ENCODE peak calls at places on chromosome 17, in eight cellular contexts. Y, P, M, T, H, R, N and C are unnamed samples.

GRCh38 chr17:9707917-9708316 is 62.6 kb downstream of the USP43 start:
- DNase-seq in T (no peak), Y (no peak), N (no peak), H (no peak), M (no peak), P (no peak), R (no peak), C (no peak)

GRCh38 chr17:21094298-21094704 is 32.5 kb upstream of the DHRS7B start:
- DNase-seq in M (no peak), R (no peak), N (no peak), H (no peak), P (no peak), T (no peak), Y (no peak), C (no peak)

GRCh38 chr17:59427425-59427921 is 96.0 kb downstream of the YPEL2 start:
- DNase-seq in M (no peak), H (peak), N (no peak), R (no peak), Y (peak), P (no peak), T (peak), C (no peak)

GRCh38 chr17:9971991-9972390 is 66.9 kb upstream of the RCVRN start:
- DNase-seq in R (peak), N (no peak), P (no peak), Y (no peak), H (peak), T (no peak), M (no peak), C (no peak)

GRCh38 chr17:61411114-61411943 is 11.7 kb downstream of the TBX2 start:
- DNase-seq in T (peak), Y (no peak), M (no peak), N (peak), R (no peak), H (peak), P (no peak), C (peak)

GRCh38 chr17:6677158-6677831 is 25.7 kb downstream of the C17orf100 start:
- DNase-seq in Y (no peak), T (peak), R (no peak), P (no peak), M (no peak), H (peak), N (no peak), C (no peak)

GRCh38 chr17:4872786-4873185 is 26.6 kb upstream of the C17orf107 start:
- DNase-seq in T (no peak), N (no peak), R (no peak), H (no peak), Y (no peak), P (no peak), M (no peak), C (no peak)

GRCh38 chr17:66087073-66087472 is 104.9 kb downstream of the CEP112 start:
- DNase-seq in H (peak), R (no peak), M (no peak), T (peak), P (no peak), Y (no peak), N (no peak), C (no peak)

GRCh38 chr17:21218101-21218500 is 4.1 kb upstream of the TMEM11 start:
- DNase-seq in M (no peak), T (no peak), Y (no peak), R (no peak), P (no peak), N (no peak), H (peak), C (no peak)

GRCh38 chr17:17377568-17377967 is 74.4 kb downstream of the NT5M start:
- DNase-seq in R (no peak), H (no peak), T (no peak), N (no peak), P (no peak), M (no peak), Y (no peak), C (no peak)

GRCh38 chr17:64005734-64006167 is 7.6 kb downstream of the PRR29 start:
- DNase-seq in N (no peak), M (peak), Y (no peak), P (no peak), H (no peak), R (no peak), T (no peak), C (no peak)

GRCh38 chr17:76957600-76958464 is 89.6 kb downstream of the MGAT5B start:
- DNase-seq in M (no peak), Y (no peak), H (peak), P (no peak), N (no peak), R (no peak), T (peak), C (no peak)

GRCh38 chr17:48504953-48505352 is 25.9 kb downstream of the HOXB1 start:
- DNase-seq in Y (no peak), P (no peak), T (no peak), M (no peak), N (no peak), R (no peak), H (no peak), C (no peak)

GRCh38 chr17:54867634-54868033 is 33.0 kb upstream of the TOM1L1 start:
- DNase-seq in R (no peak), T (no peak), N (no peak), M (no peak), P (no peak), Y (no peak), H (no peak), C (no peak)

GRCh38 chr17:77332981-77333685 is 192.4 kb downstream of the SEC14L1 start:
- DNase-seq in H (peak), R (peak), N (no peak), Y (no peak), P (peak), M (no peak), T (peak), C (no peak)

GRCh38 chr17:11880714-11881113 is 116.6 kb downstream of the ZNF18 start:
- DNase-seq in P (no peak), T (no peak), R (no peak), N (no peak), H (peak), M (peak), Y (no peak), C (no peak)

GRCh38 chr17:77783991-77784820 is 174.3 kb upstream of the TNRC6C start:
- DNase-seq in P (no peak), T (no peak), H (no peak), Y (peak), M (no peak), N (peak), R (no peak), C (no peak)

GRCh38 chr17:82743344-82744219 is 8.2 kb downstream of the FN3K start:
- DNase-seq in M (no peak), R (no peak), Y (no peak), H (no peak), T (no peak), N (no peak), P (no peak), C (no peak)

GRCh38 chr17:82736511-82737185 is 1.2 kb downstream of the FN3K start:
- DNase-seq in M (no peak), P (no peak), Y (no peak), N (no peak), T (no peak), H (no peak), R (no peak), C (no peak)

GRCh38 chr17:82745524-82745923 is 6.3 kb upstream of the TBCD start:
- DNase-seq in M (no peak), P (no peak), N (no peak), H (no peak), T (no peak), R (no peak), Y (no peak), C (no peak)

GRCh38 chr17:82737981-82738877 is 2.8 kb downstream of the FN3K start:
- DNase-seq in T (no peak), Y (no peak), R (no peak), M (no peak), P (peak), H (peak), N (no peak), C (no peak)

DNA sequence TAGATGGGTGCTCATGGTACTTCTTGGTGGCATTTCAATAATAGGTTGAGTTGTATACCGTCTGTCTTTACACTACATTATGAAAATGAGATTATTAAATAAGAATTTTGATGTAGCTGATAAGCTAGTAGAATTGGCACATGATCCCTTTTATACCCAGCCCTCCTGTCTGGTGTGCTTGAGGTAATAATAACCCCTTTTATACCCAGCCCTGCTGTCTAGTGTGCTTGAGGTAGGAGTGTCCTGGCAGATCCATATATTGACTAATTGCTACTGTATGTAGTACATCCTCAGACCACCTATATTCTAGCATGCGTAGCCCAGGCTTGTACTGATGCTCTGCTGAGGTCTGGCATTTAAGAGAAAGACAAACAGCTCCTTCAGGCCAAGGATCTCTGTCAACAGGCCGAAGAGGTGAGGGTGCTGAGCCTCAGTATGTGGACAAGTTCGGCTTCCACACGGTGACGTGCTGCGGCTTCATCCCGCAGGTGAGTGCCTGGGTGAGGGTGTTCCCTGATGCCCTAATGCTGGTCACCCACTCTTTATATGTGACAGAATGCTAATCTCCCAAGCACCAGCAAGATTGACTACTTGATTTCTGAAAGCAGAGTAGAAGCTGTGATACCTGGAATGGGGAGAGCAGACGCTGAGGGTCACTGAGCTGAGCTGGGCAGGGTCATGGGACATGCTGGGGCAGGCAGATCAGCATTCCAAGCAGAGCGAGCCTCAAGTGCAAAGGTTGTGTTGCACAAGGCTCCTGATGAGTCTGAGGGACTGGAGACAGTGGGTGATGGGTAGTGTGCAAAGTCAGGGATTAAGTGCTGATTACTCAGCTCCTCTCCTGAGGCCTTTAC is 5.7 kb downstream of the FN3K start:
- DNase-seq in R (no peak), P (no peak), T (no peak), H (no peak), Y (no peak), M (no peak), N (no peak), C (no peak)
- TF ChIP-seq CTCF in R (no peak), P (no peak), T (no peak), H (no peak), Y (no peak), M (no peak), N (no peak), C (no peak)

DNA sequence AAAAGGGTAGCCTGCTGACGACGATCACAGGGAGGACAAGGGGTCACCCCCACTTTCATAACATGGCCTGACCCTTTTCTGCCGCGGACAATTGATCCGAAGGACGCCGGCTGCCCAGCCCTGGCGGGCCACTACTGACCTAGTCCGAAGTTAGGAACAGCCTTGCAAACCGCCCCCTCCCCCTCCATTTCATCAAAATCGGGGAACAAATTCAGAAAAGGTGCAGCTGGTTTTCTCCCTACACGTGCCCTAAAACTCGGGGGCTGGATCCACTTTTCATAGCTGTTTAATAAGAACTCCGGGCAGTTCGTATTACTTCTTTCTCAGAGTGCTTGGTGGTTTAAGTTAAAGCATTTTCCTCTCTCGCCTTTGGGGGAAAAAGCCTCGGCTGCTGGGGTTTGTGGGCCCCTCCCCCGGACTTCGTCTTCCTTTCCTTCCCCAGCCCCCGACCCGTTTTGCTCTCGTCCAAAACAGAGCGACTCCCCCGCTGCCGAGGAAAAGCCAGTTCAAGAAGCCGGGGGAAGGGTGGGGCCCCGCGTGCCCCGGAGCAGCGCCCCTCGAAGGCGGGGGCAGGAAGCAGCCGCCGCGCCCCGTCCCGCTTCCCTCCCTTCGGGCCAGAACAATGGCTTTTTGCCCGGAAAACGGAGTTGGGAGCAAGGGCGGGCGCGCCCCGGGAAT is 643 bp upstream of the CBX2 start:
- DNase-seq in R (no peak), N (peak), H (peak), T (no peak), M (peak), Y (no peak), P (peak), C (peak)
- TF ChIP-seq CTCF in R (peak), N (no peak), H (peak), T (peak), M (peak), Y (no peak), P (no peak), C (peak)

DNA sequence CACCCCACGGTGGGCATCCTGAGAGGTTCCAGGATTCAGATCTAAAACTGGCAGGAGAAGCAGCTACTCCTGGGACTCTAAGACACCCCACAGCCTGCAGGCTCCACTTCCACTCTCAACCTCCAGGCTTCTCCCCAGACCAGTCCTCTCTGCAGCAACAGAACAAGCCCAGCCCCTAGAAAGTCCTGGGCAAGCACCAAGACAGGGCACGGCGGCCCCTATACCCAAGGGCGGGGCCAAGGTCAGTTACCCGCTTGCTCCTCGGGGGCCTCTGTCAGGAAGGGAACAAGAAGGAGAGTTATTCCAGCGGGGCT is 62.8 kb downstream of the MYO18A start:
- DNase-seq in P (no peak), N (no peak), H (no peak), M (no peak), T (no peak), R (no peak), Y (no peak), C (no peak)
- TF ChIP-seq CTCF in P (peak), N (no peak), H (no peak), M (no peak), T (no peak), R (no peak), Y (no peak), C (peak)

GRCh38 chr17:80826955-80827645 is 164.5 kb upstream of the CHMP6 start:
- DNase-seq in R (peak), N (no peak), T (peak), H (peak), M (peak), P (no peak), Y (no peak), C (no peak)
- TF ChIP-seq CTCF in R (no peak), N (no peak), T (peak), H (peak), M (no peak), P (no peak), Y (no peak), C (no peak)

DNA sequence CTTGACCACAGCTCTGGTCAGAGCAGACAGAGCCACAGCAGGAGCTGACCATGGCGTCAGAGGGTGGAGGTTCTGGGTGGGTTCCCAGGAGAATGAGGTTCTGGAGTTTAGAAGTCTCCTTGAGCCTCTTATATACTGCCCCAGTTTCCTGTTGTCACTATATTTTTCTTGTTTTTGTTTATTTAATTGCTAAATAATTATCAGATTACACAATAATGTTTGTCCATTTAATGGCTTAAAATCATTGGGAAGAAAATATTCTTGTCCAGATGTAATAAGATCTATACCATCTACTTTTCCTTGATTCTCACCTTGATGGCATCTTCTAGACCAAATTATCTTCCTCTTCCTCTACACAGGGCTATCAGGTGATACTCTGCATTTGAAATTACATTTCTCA is at the start of gene KRTAP4-3:
- DNase-seq in H (no peak), Y (no peak), N (no peak), R (no peak), T (no peak), M (no peak), P (no peak), C (no peak)
- TF ChIP-seq CTCF in H (no peak), Y (no peak), N (no peak), R (no peak), T (no peak), M (no peak), P (no peak), C (no peak)